ENCODE peak calls at places on chromosomes 11 and 22, in four cellular contexts. F is foreskin fibroblast, I is right atrium auricular region, Z is T-cell. A is an unnamed sample.

GRCh38 chr11:60972182-60973030 is 926 bp downstream of the CD6 start:
- DNase-seq in F (no peak), Z (no peak), I (no peak), A (no peak)

GRCh38 chr11:13334068-13334785 is 56.6 kb downstream of the BMAL1 start:
- DNase-seq in I (no peak), F (no peak), Z (no peak), A (no peak)

GRCh38 chr11:112016765-112017356 is 8.3 kb upstream of the DLAT start:
- DNase-seq in F (peak; percentile 69), I (no peak), Z (no peak), A (no peak)

GRCh38 chr11:119389611-119390254 is 8.2 kb upstream of the USP2 start:
- DNase-seq in I (no peak), F (no peak), Z (no peak), A (no peak)

GRCh38 chr22:50571264-50572175 is 6.7 kb downstream of the CPT1B start:
- DNase-seq in F (no peak), Z (no peak), I (no peak), A (no peak)

GRCh38 chr22:16781764-16782329 is 43.4 kb downstream of the XKR3 start:
- DNase-seq in Z (no peak), I (no peak), F (no peak), A (no peak)

GRCh38 chr11:27420722-27421572 is 51.6 kb downstream of the LGR4 start:
- DNase-seq in I (no peak), Z (no peak), F (no peak), A (no peak)

GRCh38 chr11:17637901-17638300 is 81.5 kb upstream of the MYOD1 start:
- DNase-seq in I (no peak), Z (no peak), F (no peak), A (no peak)

GRCh38 chr11:44361883-44362282 is 51.9 kb upstream of the ALX4 start:
- DNase-seq in Z (no peak), I (no peak), F (peak; percentile 6), A (no peak)

GRCh38 chr11:1487851-1488574 is 1.4 kb upstream of the MOB2 start:
- DNase-seq in I (no peak), F (no peak), Z (no peak), A (no peak)

GRCh38 chr11:100849009-100849913 is 162.2 kb downstream of the ARHGAP42 start:
- DNase-seq in F (peak; percentile 83), I (no peak), Z (no peak), A (no peak)

GRCh38 chr11:130421199-130421585 is 7.2 kb downstream of the ADAMTS8 start:
- DNase-seq in I (no peak), Z (no peak), F (no peak), A (no peak)

A was measured in epithelial cell of proximal tubule.